ENCODE peak calls at places on chromosomes 13 and 19, in five cellular contexts. K is iris pigment epithelial cell; A is fibroblast of gingiva; Z is ecto neural progenitor cell; E is activated CD4-positive, alpha-beta T cell treated with anti-CD3 and anti-CD28 coated beads, Interleukin-2, amount 50 U/mL, for 1 hour. W is an unnamed sample.

GRCh38 chr13:74025369-74025768 is 108.8 kb downstream of the KLF12 start:
- DNase-seq in K (no peak), A (no peak), Z (no peak), E (no peak), W (no peak)

GRCh38 chr13:39952244-39953233 is 297.1 kb downstream of the COG6 start:
- DNase-seq in K (peak), A (no peak), Z (no peak), E (no peak), W (no peak)

GRCh38 chr19:52397310-52398090 is at the start of gene ZNF528:
- DNase-seq in K (peak), A (peak), Z (peak), E (peak), W (peak)

GRCh38 chr19:30253581-30253996 is 118.6 kb upstream of the ZNF536 start:
- DNase-seq in K (no peak), A (no peak), Z (no peak), E (no peak), W (no peak)

GRCh38 chr13:39245688-39246087 is 207.4 kb downstream of the NHLRC3 start:
- DNase-seq in K (no peak), A (no peak), Z (no peak), E (no peak), W (peak)

GRCh38 chr13:26323127-26323526 is 69.2 kb downstream of the CDK8 start:
- DNase-seq in K (no peak), A (no peak), Z (no peak), E (no peak), W (no peak)

GRCh38 chr13:92843549-92843948 is 383.1 kb upstream of the GPC6 start:
- DNase-seq in K (peak), A (peak), Z (no peak), E (no peak), W (no peak)

GRCh38 chr19:30307191-30307974 is 64.8 kb upstream of the ZNF536 start:
- DNase-seq in K (no peak), A (no peak), Z (no peak), E (no peak), W (no peak)

GRCh38 chr13:84445776-84446175 is 563.5 kb upstream of the SLITRK1 start:
- DNase-seq in K (peak), A (no peak), Z (no peak), E (no peak), W (no peak)

GRCh38 chr19:54190942-54191670 is at the start of gene TSEN34:
- DNase-seq in K (peak), A (peak), Z (peak), E (peak), W (peak)

GRCh38 chr13:112885782-112886268 is 83.2 kb upstream of the MCF2L start:
- DNase-seq in K (peak), A (peak), Z (peak), E (no peak), W (no peak)

GRCh38 chr19:1425102-1425842 is 12.9 kb upstream of the RPS15 start:
- DNase-seq in K (no peak), A (no peak), Z (no peak), E (no peak), W (no peak)

GRCh38 chr13:47175172-47175806 is 278.4 kb upstream of the HTR2A start:
- DNase-seq in K (peak), A (peak), Z (no peak), E (no peak), W (no peak)

W was measured in NCI-H1436 treated with DMSO at 0.1 percent for 48 hours.